ENCODE peak calls at places on chromosomes 7 and 10, in five cellular contexts. S is stomach, O is AG04450, Y is prostate gland, Q is left ventricle myocardium inferior. C is an unnamed sample.

GRCh38 chr10:45383682-45384320 is 9.8 kb downstream of the ALOX5 start:
- DNase-seq in S (no peak), O (no peak), Y (no peak), Q (no peak), C (no peak)

GRCh38 chr7:14861456-14861855 is 41.1 kb downstream of the DGKB start:
- DNase-seq in S (no peak), O (no peak), Y (no peak), Q (no peak), C (no peak)

GRCh38 chr7:29976265-29976664 is 13.3 kb downstream of the SCRN1 start:
- DNase-seq in S (no peak), O (no peak), Y (no peak), Q (no peak), C (no peak)

GRCh38 chr10:80172896-80173295 is 32.4 kb downstream of the ANXA11 start:
- DNase-seq in S (peak), O (no peak), Y (peak), Q (no peak), C (peak)

GRCh38 chr10:52644678-52645434 is 127.7 kb downstream of the MBL2 start:
- DNase-seq in S (peak), O (no peak), Y (peak), Q (no peak), C (peak)

GRCh38 chr10:74898201-74898976 is 72.0 kb downstream of the KAT6B start:
- DNase-seq in S (no peak), O (no peak), Y (no peak), Q (no peak), C (no peak)

GRCh38 chr10:121574519-121575170 is 23.6 kb downstream of the FGFR2 start:
- DNase-seq in S (no peak), O (no peak), Y (peak), Q (no peak), C (no peak)

GRCh38 chr7:27245798-27246691 is 3.4 kb downstream of the EVX1 start:
- DNase-seq in S (no peak), O (no peak), Y (no peak), Q (no peak), C (peak)

GRCh38 chr10:78765726-78766335 is 302.9 kb upstream of the ZMIZ1 start:
- DNase-seq in S (no peak), O (no peak), Y (no peak), Q (no peak), C (no peak)

GRCh38 chr10:70296406-70296899 is 12.6 kb upstream of the NPFFR1 start:
- DNase-seq in S (peak), O (peak), Y (no peak), Q (peak), C (peak)

GRCh38 chr7:43877968-43878864 is 8.9 kb upstream of the MRPS24 start:
- DNase-seq in S (no peak), O (no peak), Y (no peak), Q (no peak), C (no peak)

GRCh38 chr10:22894714-22895113 is 33.1 kb upstream of the ARMC3 start:
- DNase-seq in S (no peak), O (no peak), Y (no peak), Q (no peak), C (no peak)

GRCh38 chr10:3786295-3786981 is 1.4 kb upstream of the KLF6 start:
- DNase-seq in S (no peak), O (no peak), Y (no peak), Q (no peak), C (peak)

GRCh38 chr10:15140640-15141039 is 27.9 kb downstream of the NMT2 start:
- DNase-seq in S (no peak), O (no peak), Y (no peak), Q (no peak), C (no peak)

GRCh38 chr10:9823268-9823930 is 1194.3 kb upstream of the CELF2 start:
- DNase-seq in S (no peak), O (no peak), Y (no peak), Q (no peak), C (no peak)

GRCh38 chr7:1948887-1949680 is 279.0 kb downstream of the ELFN1 start:
- DNase-seq in S (no peak), O (no peak), Y (no peak), Q (peak), C (no peak)

GRCh38 chr10:21499580-21499909 is 25.9 kb downstream of the SKIDA1 start:
- DNase-seq in S (no peak), O (no peak), Y (no peak), Q (no peak), C (no peak)

GRCh38 chr7:20514364-20514763 is 101.1 kb upstream of the ABCB5 start:
- DNase-seq in S (peak), O (no peak), Y (peak), Q (peak), C (no peak)

GRCh38 chr7:72063325-72063724 is 348.8 kb downstream of the CALN1 start:
- DNase-seq in S (no peak), O (no peak), Y (no peak), Q (no peak), C (no peak)

GRCh38 chr10:3260066-3260834 is 87.7 kb upstream of the PITRM1 start:
- DNase-seq in S (no peak), O (no peak), Y (no peak), Q (no peak), C (no peak)

GRCh38 chr10:46226232-46226631 is 60.6 kb upstream of the ANTXRL start:
- DNase-seq in S (peak), O (no peak), Y (no peak), Q (no peak), C (no peak)

GRCh38 chr7:111475959-111476358 is 86.3 kb downstream of the IMMP2L start:
- DNase-seq in S (no peak), O (no peak), Y (no peak), Q (no peak), C (no peak)

GRCh38 chr10:5603091-5603847 is 63.1 kb downstream of the ASB13 start:
- DNase-seq in S (no peak), O (no peak), Y (no peak), Q (no peak), C (peak)

GRCh38 chr7:26156454-26157365 is 4.7 kb downstream of the NFE2L3 start:
- DNase-seq in S (no peak), O (peak), Y (no peak), Q (no peak), C (no peak)

GRCh38 chr7:69364814-69365587 is 233.3 kb upstream of the AUTS2 start:
- DNase-seq in S (no peak), O (no peak), Y (no peak), Q (no peak), C (no peak)

GRCh38 chr10:113612154-113612553 is 51.7 kb downstream of the NRAP start:
- DNase-seq in S (peak), O (no peak), Y (peak), Q (peak), C (no peak)

GRCh38 chr7:17401806-17402627 is 103.6 kb downstream of the AHR start:
- DNase-seq in S (no peak), O (no peak), Y (no peak), Q (no peak), C (no peak)

GRCh38 chr7:49791089-49791741 is 17.8 kb downstream of the VWC2 start:
- DNase-seq in S (no peak), O (no peak), Y (no peak), Q (no peak), C (no peak)

GRCh38 chr7:82729172-82730030 is 285.8 kb upstream of the CACNA2D1 start:
- DNase-seq in S (no peak), O (peak), Y (peak), Q (no peak), C (peak)

GRCh38 chr10:22612316-22612715 is 102.1 kb downstream of the PIP4K2A start:
- DNase-seq in S (no peak), O (no peak), Y (no peak), Q (no peak), C (no peak)

GRCh38 chr7:70599446-70600190 is 532.3 kb upstream of the GALNT17 start:
- DNase-seq in S (peak), O (no peak), Y (no peak), Q (no peak), C (no peak)

GRCh38 chr7:83588602-83589240 is 60.2 kb downstream of the SEMA3E start:
- DNase-seq in S (no peak), O (no peak), Y (no peak), Q (no peak), C (no peak)

GRCh38 chr7:25642849-25643248 is 414.6 kb upstream of the NPVF start:
- DNase-seq in S (no peak), O (no peak), Y (no peak), Q (no peak), C (no peak)

GRCh38 chr10:102408728-102409603 is 9.6 kb downstream of the PSD start:
- DNase-seq in S (no peak), O (no peak), Y (no peak), Q (no peak), C (peak)

GRCh38 chr10:114470956-114471905 is 66.9 kb upstream of the AFAP1L2 start:
- DNase-seq in S (peak), O (peak), Y (peak), Q (peak), C (peak)

GRCh38 chr10:3217301-3217700 is 44.7 kb upstream of the PITRM1 start:
- DNase-seq in S (no peak), O (no peak), Y (no peak), Q (no peak), C (no peak)

GRCh38 chr10:100874702-100875483 is 37.9 kb upstream of the SLF2 start:
- DNase-seq in S (no peak), O (no peak), Y (no peak), Q (no peak), C (no peak)

GRCh38 chr7:124840435-124840834 is 74.8 kb upstream of the GPR37 start:
- DNase-seq in S (no peak), O (no peak), Y (no peak), Q (no peak), C (no peak)

GRCh38 chr10:77496941-77497420 is 140.6 kb downstream of the KCNMA1 start:
- DNase-seq in S (no peak), O (no peak), Y (no peak), Q (no peak), C (no peak)

GRCh38 chr10:77497748-77498147 is 139.9 kb downstream of the KCNMA1 start:
- DNase-seq in S (no peak), O (no peak), Y (no peak), Q (no peak), C (no peak)

GRCh38 chr10:77493239-77493806 is 144.3 kb downstream of the KCNMA1 start:
- DNase-seq in S (no peak), O (no peak), Y (no peak), Q (no peak), C (no peak)

GRCh38 chr10:77493851-77494788 is 143.5 kb downstream of the KCNMA1 start:
- DNase-seq in S (no peak), O (no peak), Y (no peak), Q (no peak), C (no peak)

DNA sequence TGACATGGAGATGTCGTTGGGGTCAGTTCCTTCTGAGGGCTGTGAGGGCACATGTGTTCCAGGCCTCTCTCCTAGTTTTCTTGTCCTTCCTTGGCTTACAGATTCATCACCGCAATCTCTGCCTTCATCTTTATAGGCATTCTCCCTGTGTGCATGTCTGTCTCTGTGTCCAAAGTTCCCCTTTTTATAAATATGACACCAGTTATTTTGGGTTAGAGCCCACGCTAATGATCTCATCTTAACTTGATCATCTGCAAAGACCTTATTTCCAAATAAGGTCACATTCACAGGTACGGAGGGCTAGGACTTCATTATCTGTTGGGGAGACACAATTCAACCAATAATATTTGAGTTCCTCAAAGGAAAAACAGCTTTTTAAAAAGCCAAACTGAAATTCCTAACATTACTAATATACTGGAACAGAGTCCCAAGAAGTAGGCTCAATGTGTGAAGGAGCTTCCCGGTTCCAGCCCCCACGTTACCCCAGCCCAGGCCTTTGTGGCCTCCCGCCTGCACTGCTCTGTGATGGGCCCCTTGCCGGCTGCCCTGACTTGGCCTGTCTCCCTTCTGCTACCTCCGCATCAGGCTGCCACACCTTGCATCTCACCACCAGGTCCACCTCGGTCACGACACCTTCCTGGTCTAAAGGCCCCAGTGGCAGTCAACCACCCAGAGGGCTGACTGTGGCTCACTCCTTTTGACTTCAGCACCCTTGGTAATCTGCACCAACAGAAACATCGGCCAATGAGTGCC is 142.6 kb downstream of the KCNMA1 start:
- DNase-seq in S (no peak), O (no peak), Y (no peak), Q (no peak), C (no peak)
- TF ChIP-seq CTCF in S (no peak), O (no peak), Y (no peak), Q (no peak), C (no peak)

GRCh38 chr7:36182854-36183604 is 30.0 kb downstream of the EEPD1 start:
- DNase-seq in S (no peak), O (no peak), Y (no peak), Q (no peak), C (no peak)
- H3K4me3 ChIP-seq in S (no peak), O (no peak), Y (no peak), Q (no peak), C (no peak)

GRCh38 chr7:97015279-97015678 is 9.4 kb downstream of the DLX5 start:
- DNase-seq in S (no peak), O (no peak), Y (no peak), Q (no peak), C (no peak)

GRCh38 chr7:97017197-97018125 is 7.2 kb downstream of the DLX5 start:
- DNase-seq in S (no peak), O (no peak), Y (no peak), Q (no peak), C (no peak)

GRCh38 chr7:97015787-97016391 is 8.7 kb downstream of the DLX5 start:
- DNase-seq in S (no peak), O (no peak), Y (no peak), Q (no peak), C (no peak)

GRCh38 chr7:97018126-97018601 is 6.5 kb downstream of the DLX5 start:
- DNase-seq in S (no peak), O (no peak), Y (no peak), Q (no peak), C (no peak)

DNA sequence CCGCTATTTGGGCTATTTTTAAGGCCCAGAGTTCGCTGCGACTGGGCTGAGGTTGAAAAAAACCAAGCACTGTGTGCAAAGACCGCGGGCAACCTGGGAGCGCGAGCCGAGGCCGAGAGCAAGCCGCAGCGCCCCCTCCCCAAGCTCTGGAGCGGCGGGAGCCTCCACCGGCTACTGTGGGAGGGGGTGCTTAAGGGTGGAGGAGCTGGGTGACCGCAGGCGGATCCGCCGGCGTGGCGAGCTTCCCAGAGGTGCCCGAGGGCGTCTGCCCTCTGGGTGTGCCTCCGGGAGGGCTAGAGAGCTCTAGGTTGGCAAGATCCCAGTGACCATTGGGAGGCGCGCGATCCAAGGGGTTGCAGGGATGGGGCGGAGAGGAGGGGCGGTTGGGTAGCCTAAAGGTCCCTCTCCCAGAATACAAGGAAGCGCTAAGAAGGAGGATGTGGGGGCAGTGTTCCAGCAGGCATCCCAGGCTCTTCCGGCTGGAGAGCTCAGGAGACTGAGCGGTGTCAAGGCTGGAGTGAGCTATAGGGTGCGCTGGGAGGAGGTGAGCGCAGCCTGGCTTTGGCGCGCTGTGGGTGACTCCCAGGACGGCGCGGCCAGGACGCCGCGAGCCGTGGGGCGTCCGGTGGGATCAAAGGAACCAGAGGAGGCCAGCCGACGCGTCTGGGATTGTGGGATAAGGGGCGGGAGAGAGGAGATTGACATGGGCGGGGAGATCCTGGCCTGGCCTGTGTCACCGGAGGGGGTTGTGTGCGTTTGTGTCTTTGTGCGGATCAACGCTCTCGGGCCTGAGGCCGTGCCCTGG is 8.0 kb downstream of the DLX5 start:
- DNase-seq in S (no peak), O (no peak), Y (no peak), Q (no peak), C (no peak)
- TF ChIP-seq CTCF in S (no peak), O (no peak), Y (no peak), Q (no peak), C (no peak)

GRCh38 chr10:110503528-110504110 is 5.9 kb downstream of the DUSP5 start:
- DNase-seq in S (no peak), O (no peak), Y (no peak), Q (no peak), C (no peak)

GRCh38 chr10:110501142-110501937 is 3.6 kb downstream of the DUSP5 start:
- DNase-seq in S (peak), O (peak), Y (peak), Q (peak), C (peak)

GRCh38 chr10:110502851-110503301 is 5.2 kb downstream of the DUSP5 start:
- DNase-seq in S (no peak), O (no peak), Y (peak), Q (peak), C (peak)

GRCh38 chr10:110500515-110500905 is 2.8 kb downstream of the DUSP5 start:
- DNase-seq in S (no peak), O (no peak), Y (no peak), Q (no peak), C (no peak)

DNA sequence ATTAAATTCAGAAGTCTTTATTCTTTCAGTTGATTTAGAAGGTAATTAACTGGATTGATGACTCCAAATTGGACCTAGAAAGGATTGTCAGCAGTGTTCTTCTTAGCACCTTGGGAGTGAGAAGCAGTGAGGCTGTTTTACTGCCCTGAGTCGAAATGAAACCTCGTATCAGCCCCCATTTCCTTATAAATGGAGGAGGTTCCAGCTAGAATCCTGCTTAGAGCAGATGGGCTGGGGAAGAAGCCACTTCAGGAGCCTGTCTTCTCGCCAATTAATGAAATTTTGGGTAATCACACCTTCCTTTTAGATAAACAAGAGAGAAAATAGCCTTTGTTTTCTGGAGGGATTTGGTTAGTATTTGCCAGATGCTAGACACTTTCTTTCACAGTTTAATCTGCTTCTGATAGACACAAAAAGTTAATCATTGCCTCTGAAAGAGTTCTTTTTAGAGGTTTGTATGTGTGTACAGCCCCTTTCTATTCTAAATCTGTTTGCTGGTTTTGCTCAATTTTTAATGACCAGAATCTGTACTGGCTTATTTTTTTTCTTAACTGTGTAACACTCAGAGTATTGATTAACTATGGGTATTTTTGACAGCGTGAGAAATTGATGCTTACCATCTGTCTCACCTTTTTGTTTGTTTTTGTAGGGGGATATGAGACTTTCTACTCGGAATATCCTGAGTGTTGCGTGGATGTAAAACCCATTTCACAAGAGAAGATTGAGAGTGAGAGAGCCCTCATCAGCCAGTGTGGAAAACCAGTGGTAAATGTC is 4.6 kb downstream of the DUSP5 start:
- DNase-seq in S (no peak), O (no peak), Y (no peak), Q (no peak), C (no peak)
- H3K4me3 ChIP-seq in S (peak), O (peak), Y (no peak), Q (peak), C (no peak)

C was measured in mucosa of descending colon.